ENCODE peak calls at places on chromosomes 2 and 18, in four cellular contexts. C is NCI-H1930, H is germinal center, Z is heart left ventricle. G is an unnamed sample.

GRCh38 chr2:160429248-160430000 is 64.2 kb downstream of the RBMS1 start:
- DNase-seq in Z (no peak), H (peak; percentile 33), C (peak; percentile 7), G (no peak)

GRCh38 chr2:113200236-113200635 is 26.5 kb downstream of the PSD4 start:
- DNase-seq in Z (no peak), C (no peak), H (no peak), G (no peak)

GRCh38 chr2:62641410-62641843 is 64.1 kb upstream of the EHBP1 start:
- DNase-seq in H (no peak), Z (no peak), C (no peak), G (no peak)

GRCh38 chr2:150212722-150213171 is 274.7 kb downstream of the RND3 start:
- DNase-seq in C (no peak), Z (no peak), H (no peak), G (no peak)

GRCh38 chr2:148876190-148876588 is 1.2 kb downstream of the KIF5C start:
- DNase-seq in H (peak; percentile 38), Z (no peak), C (no peak), G (no peak)

GRCh38 chr2:143230506-143231256 is 101.5 kb downstream of the ARHGAP15 start:
- DNase-seq in Z (no peak), H (no peak), C (no peak), G (no peak)

GRCh38 chr18:23902396-23902795 is 112.2 kb upstream of the TTC39C start:
- DNase-seq in Z (no peak), H (no peak), C (no peak), G (no peak)

GRCh38 chr2:54556659-54557121 is 100.6 kb downstream of the SPTBN1 start:
- DNase-seq in Z (no peak), C (no peak), H (no peak), G (no peak)

GRCh38 chr2:61149074-61149473 is 12.9 kb upstream of the C2orf74 start:
- DNase-seq in H (no peak), Z (no peak), C (no peak), G (no peak)

GRCh38 chr2:160621748-160622147 is 128.1 kb upstream of the RBMS1 start:
- DNase-seq in H (no peak), Z (no peak), C (no peak), G (no peak)

GRCh38 chr2:53886406-53887280 is 26.9 kb upstream of the GPR75 start:
- DNase-seq in Z (no peak), H (no peak), C (no peak), G (no peak)

GRCh38 chr2:96503637-96504243 is 1.4 kb downstream of the NEURL3 start:
- DNase-seq in Z (no peak), H (no peak), C (no peak), G (no peak)

GRCh38 chr2:46696966-46697829 is 217.8 kb downstream of the TMEM247 start:
- DNase-seq in C (no peak), H (no peak), Z (no peak), G (no peak)

GRCh38 chr2:210198326-210198725 is 26.9 kb downstream of the ACADL start:
- DNase-seq in Z (no peak), H (no peak), C (no peak), G (no peak)

GRCh38 chr2:42494434-42495233 is 852 bp upstream of the KCNG3 start:
- DNase-seq in C (peak; percentile 67), H (peak; percentile 71), Z (peak; percentile 51), G (peak; percentile 56)

GRCh38 chr2:119544075-119545031 is at the start of gene CFAP221:
- DNase-seq in Z (peak; percentile 79), H (peak; percentile 65), C (peak; percentile 74), G (peak; percentile 48)

GRCh38 chr18:78069784-78070664 is 820.4 kb downstream of the GALR1 start:
- DNase-seq in C (no peak), H (no peak), Z (peak; percentile 31), G (no peak)

GRCh38 chr2:98601532-98602132 is 6.7 kb downstream of the COA5 start:
- DNase-seq in H (peak; percentile 38), C (no peak), Z (no peak), G (peak; percentile 19)

GRCh38 chr18:22185723-22186386 is 16.5 kb downstream of the GATA6 start:
- DNase-seq in H (no peak), Z (no peak), C (no peak), G (no peak)

GRCh38 chr2:121205321-121205942 is 79.6 kb downstream of the TFCP2L1 start:
- DNase-seq in H (no peak), Z (peak; percentile 68), C (no peak), G (no peak)

GRCh38 chr2:29075894-29076700 is 1.8 kb upstream of the PCARE start:
- DNase-seq in Z (no peak), H (no peak), C (no peak), G (no peak)

GRCh38 chr2:24122-24521 is 22.2 kb downstream of the FAM110C start:
- DNase-seq in H (no peak), Z (no peak), C (no peak), G (no peak)

GRCh38 chr18:23428821-23429220 is 24.3 kb upstream of the RIOK3 start:
- DNase-seq in Z (no peak), H (no peak), C (no peak), G (no peak)

GRCh38 chr2:25606892-25607291 is 66.5 kb downstream of the DTNB start:
- DNase-seq in C (no peak), H (peak; percentile 14), Z (no peak), G (no peak)

GRCh38 chr18:42051411-42051810 is 96.4 kb downstream of the PIK3C3 start:
- DNase-seq in H (no peak), Z (no peak), C (no peak), G (no peak)

GRCh38 chr2:20917724-20918572 is 95.0 kb upstream of the LDAH start:
- DNase-seq in Z (no peak), H (no peak), C (no peak), G (no peak)

GRCh38 chr2:218386505-218387368 is 4.7 kb downstream of the SLC11A1 start:
- DNase-seq in Z (no peak), H (no peak), C (no peak), G (no peak)

GRCh38 chr2:174764281-174765063 is at the start of gene CHRNA1:
- DNase-seq in H (no peak), C (no peak), Z (no peak), G (no peak)

GRCh38 chr2:68796306-68796905 is 61.8 kb downstream of the ARHGAP25 start:
- DNase-seq in Z (no peak), H (no peak), C (no peak), G (no peak)

GRCh38 chr18:7779226-7779625 is 212.1 kb downstream of the PTPRM start:
- DNase-seq in C (no peak), Z (no peak), H (no peak), G (no peak)

GRCh38 chr18:28455971-28456370 is 279.0 kb upstream of the CDH2 start:
- DNase-seq in Z (no peak), H (no peak), C (no peak), G (no peak)

GRCh38 chr2:86281066-86281700 is 56.2 kb downstream of the REEP1 start:
- DNase-seq in H (no peak), Z (no peak), C (no peak), G (no peak)

GRCh38 chr2:112075490-112076260 is 20.6 kb downstream of the TMEM87B start:
- DNase-seq in Z (no peak), C (no peak), H (no peak), G (no peak)